ENCODE peak calls at places on chromosomes 13 and 19, in six cellular contexts. One of them, this sample, is unnamed.

GRCh38 chr19:3606690-3607289 is at the start of gene TBXA2R:
- DNase-seq in frontal cortex: peak
- DNase-seq in cardiac fibroblast: peak
- DNase-seq in activated T-helper 1 cell treated with anti-CD3 and anti-CD28 coated beads, Interleukin-2, amount 50 U/mL, for 16 hours: peak
- DNase-seq in activated CD4-positive, alpha-beta T cell treated with anti-CD3 and anti-CD28 coated beads, Interleukin-2, amount 50 U/mL, for 1 hour: peak
- DNase-seq in COLO829: peak
- DNase-seq in this sample: no peak

GRCh38 chr13:75402787-75403186 is 79.2 kb downstream of the TBC1D4 start:
- DNase-seq in cardiac fibroblast: no peak
- DNase-seq in COLO829: no peak
- DNase-seq in frontal cortex: no peak
- DNase-seq in activated T-helper 1 cell treated with anti-CD3 and anti-CD28 coated beads, Interleukin-2, amount 50 U/mL, for 16 hours: no peak
- DNase-seq in activated CD4-positive, alpha-beta T cell treated with anti-CD3 and anti-CD28 coated beads, Interleukin-2, amount 50 U/mL, for 1 hour: no peak
- DNase-seq in this sample: no peak

GRCh38 chr19:2805991-2806649 is 13.5 kb upstream of the ZNF554 start:
- DNase-seq in activated CD4-positive, alpha-beta T cell treated with anti-CD3 and anti-CD28 coated beads, Interleukin-2, amount 50 U/mL, for 1 hour: no peak
- DNase-seq in cardiac fibroblast: no peak
- DNase-seq in frontal cortex: no peak
- DNase-seq in activated T-helper 1 cell treated with anti-CD3 and anti-CD28 coated beads, Interleukin-2, amount 50 U/mL, for 16 hours: no peak
- DNase-seq in COLO829: no peak
- DNase-seq in this sample: no peak

GRCh38 chr13:80151016-80151415 is 189.9 kb downstream of the SPRY2 start:
- DNase-seq in frontal cortex: no peak
- DNase-seq in activated T-helper 1 cell treated with anti-CD3 and anti-CD28 coated beads, Interleukin-2, amount 50 U/mL, for 16 hours: no peak
- DNase-seq in cardiac fibroblast: no peak
- DNase-seq in activated CD4-positive, alpha-beta T cell treated with anti-CD3 and anti-CD28 coated beads, Interleukin-2, amount 50 U/mL, for 1 hour: no peak
- DNase-seq in COLO829: no peak
- DNase-seq in this sample: no peak

GRCh38 chr19:41427647-41428480 is 690 bp upstream of the B3GNT8 start:
- DNase-seq in cardiac fibroblast: no peak
- DNase-seq in activated T-helper 1 cell treated with anti-CD3 and anti-CD28 coated beads, Interleukin-2, amount 50 U/mL, for 16 hours: peak
- DNase-seq in frontal cortex: peak
- DNase-seq in COLO829: no peak
- DNase-seq in activated CD4-positive, alpha-beta T cell treated with anti-CD3 and anti-CD28 coated beads, Interleukin-2, amount 50 U/mL, for 1 hour: peak
- DNase-seq in this sample: no peak

GRCh38 chr19:43798546-43799409 is 3.5 kb downstream of the LYPD5 start:
- DNase-seq in COLO829: no peak
- DNase-seq in cardiac fibroblast: peak
- DNase-seq in activated T-helper 1 cell treated with anti-CD3 and anti-CD28 coated beads, Interleukin-2, amount 50 U/mL, for 16 hours: peak
- DNase-seq in activated CD4-positive, alpha-beta T cell treated with anti-CD3 and anti-CD28 coated beads, Interleukin-2, amount 50 U/mL, for 1 hour: peak
- DNase-seq in frontal cortex: peak
- DNase-seq in this sample: peak

GRCh38 chr13:78806457-78806856 is 147.5 kb upstream of the OBI1 start:
- DNase-seq in COLO829: no peak
- DNase-seq in frontal cortex: no peak
- DNase-seq in cardiac fibroblast: no peak
- DNase-seq in activated CD4-positive, alpha-beta T cell treated with anti-CD3 and anti-CD28 coated beads, Interleukin-2, amount 50 U/mL, for 1 hour: no peak
- DNase-seq in activated T-helper 1 cell treated with anti-CD3 and anti-CD28 coated beads, Interleukin-2, amount 50 U/mL, for 16 hours: no peak
- DNase-seq in this sample: no peak

GRCh38 chr19:34345934-34346333 is 19.1 kb upstream of the GPI start:
- DNase-seq in COLO829: peak
- DNase-seq in cardiac fibroblast: peak
- DNase-seq in activated T-helper 1 cell treated with anti-CD3 and anti-CD28 coated beads, Interleukin-2, amount 50 U/mL, for 16 hours: peak
- DNase-seq in frontal cortex: peak
- DNase-seq in activated CD4-positive, alpha-beta T cell treated with anti-CD3 and anti-CD28 coated beads, Interleukin-2, amount 50 U/mL, for 1 hour: peak
- DNase-seq in this sample: peak

GRCh38 chr19:58577581-58578429 is 4.7 kb upstream of the MZF1 start:
- DNase-seq in cardiac fibroblast: no peak
- DNase-seq in activated CD4-positive, alpha-beta T cell treated with anti-CD3 and anti-CD28 coated beads, Interleukin-2, amount 50 U/mL, for 1 hour: no peak
- DNase-seq in COLO829: no peak
- DNase-seq in activated T-helper 1 cell treated with anti-CD3 and anti-CD28 coated beads, Interleukin-2, amount 50 U/mL, for 16 hours: no peak
- DNase-seq in frontal cortex: no peak
- DNase-seq in this sample: no peak

GRCh38 chr19:887072-887471 is 5.9 kb downstream of the MED16 start:
- DNase-seq in activated T-helper 1 cell treated with anti-CD3 and anti-CD28 coated beads, Interleukin-2, amount 50 U/mL, for 16 hours: no peak
- DNase-seq in activated CD4-positive, alpha-beta T cell treated with anti-CD3 and anti-CD28 coated beads, Interleukin-2, amount 50 U/mL, for 1 hour: no peak
- DNase-seq in cardiac fibroblast: peak
- DNase-seq in COLO829: no peak
- DNase-seq in frontal cortex: no peak
- DNase-seq in this sample: no peak

GRCh38 chr13:43354147-43354945 is 331.0 kb downstream of the DNAJC15 start:
- DNase-seq in activated T-helper 1 cell treated with anti-CD3 and anti-CD28 coated beads, Interleukin-2, amount 50 U/mL, for 16 hours: no peak
- DNase-seq in cardiac fibroblast: no peak
- DNase-seq in frontal cortex: no peak
- DNase-seq in COLO829: no peak
- DNase-seq in activated CD4-positive, alpha-beta T cell treated with anti-CD3 and anti-CD28 coated beads, Interleukin-2, amount 50 U/mL, for 1 hour: no peak
- DNase-seq in this sample: no peak

GRCh38 chr19:7732045-7732444 is at the start of gene CLEC4G:
- DNase-seq in activated CD4-positive, alpha-beta T cell treated with anti-CD3 and anti-CD28 coated beads, Interleukin-2, amount 50 U/mL, for 1 hour: no peak
- DNase-seq in activated T-helper 1 cell treated with anti-CD3 and anti-CD28 coated beads, Interleukin-2, amount 50 U/mL, for 16 hours: no peak
- DNase-seq in frontal cortex: no peak
- DNase-seq in COLO829: no peak
- DNase-seq in cardiac fibroblast: no peak
- DNase-seq in this sample: no peak

GRCh38 chr13:112120031-112120373 is 53.1 kb downstream of the SOX1 start:
- DNase-seq in cardiac fibroblast: no peak
- DNase-seq in activated T-helper 1 cell treated with anti-CD3 and anti-CD28 coated beads, Interleukin-2, amount 50 U/mL, for 16 hours: no peak
- DNase-seq in activated CD4-positive, alpha-beta T cell treated with anti-CD3 and anti-CD28 coated beads, Interleukin-2, amount 50 U/mL, for 1 hour: no peak
- DNase-seq in COLO829: no peak
- DNase-seq in frontal cortex: no peak
- DNase-seq in this sample: no peak

GRCh38 chr13:32955881-32956594 is 60.2 kb upstream of the KL start:
- DNase-seq in frontal cortex: no peak
- DNase-seq in cardiac fibroblast: no peak
- DNase-seq in COLO829: no peak
- DNase-seq in activated T-helper 1 cell treated with anti-CD3 and anti-CD28 coated beads, Interleukin-2, amount 50 U/mL, for 16 hours: no peak
- DNase-seq in activated CD4-positive, alpha-beta T cell treated with anti-CD3 and anti-CD28 coated beads, Interleukin-2, amount 50 U/mL, for 1 hour: no peak
- DNase-seq in this sample: no peak

GRCh38 chr19:2446390-2446789 is 10.4 kb downstream of the LMNB2 start:
- DNase-seq in activated T-helper 1 cell treated with anti-CD3 and anti-CD28 coated beads, Interleukin-2, amount 50 U/mL, for 16 hours: no peak
- DNase-seq in activated CD4-positive, alpha-beta T cell treated with anti-CD3 and anti-CD28 coated beads, Interleukin-2, amount 50 U/mL, for 1 hour: no peak
- DNase-seq in COLO829: no peak
- DNase-seq in frontal cortex: no peak
- DNase-seq in cardiac fibroblast: no peak
- DNase-seq in this sample: no peak

GRCh38 chr19:49368711-49369358 is 5.2 kb downstream of the DKKL1 start:
- DNase-seq in frontal cortex: no peak
- DNase-seq in activated T-helper 1 cell treated with anti-CD3 and anti-CD28 coated beads, Interleukin-2, amount 50 U/mL, for 16 hours: no peak
- DNase-seq in activated CD4-positive, alpha-beta T cell treated with anti-CD3 and anti-CD28 coated beads, Interleukin-2, amount 50 U/mL, for 1 hour: no peak
- DNase-seq in cardiac fibroblast: no peak
- DNase-seq in COLO829: no peak
- DNase-seq in this sample: no peak

GRCh38 chr19:53432088-53432661 is 391 bp downstream of the ZNF761 start:
- DNase-seq in activated CD4-positive, alpha-beta T cell treated with anti-CD3 and anti-CD28 coated beads, Interleukin-2, amount 50 U/mL, for 1 hour: no peak
- DNase-seq in frontal cortex: peak
- DNase-seq in activated T-helper 1 cell treated with anti-CD3 and anti-CD28 coated beads, Interleukin-2, amount 50 U/mL, for 16 hours: no peak
- DNase-seq in COLO829: no peak
- DNase-seq in cardiac fibroblast: peak
- DNase-seq in this sample: no peak

GRCh38 chr19:46068345-46069258 is 27.8 kb upstream of the IGFL4 start:
- DNase-seq in activated CD4-positive, alpha-beta T cell treated with anti-CD3 and anti-CD28 coated beads, Interleukin-2, amount 50 U/mL, for 1 hour: no peak
- DNase-seq in COLO829: peak
- DNase-seq in cardiac fibroblast: peak
- DNase-seq in activated T-helper 1 cell treated with anti-CD3 and anti-CD28 coated beads, Interleukin-2, amount 50 U/mL, for 16 hours: no peak
- DNase-seq in frontal cortex: no peak
- DNase-seq in this sample: peak

GRCh38 chr13:73870970-73871935 is 263.0 kb downstream of the KLF12 start:
- DNase-seq in cardiac fibroblast: peak
- DNase-seq in activated CD4-positive, alpha-beta T cell treated with anti-CD3 and anti-CD28 coated beads, Interleukin-2, amount 50 U/mL, for 1 hour: no peak
- DNase-seq in COLO829: no peak
- DNase-seq in activated T-helper 1 cell treated with anti-CD3 and anti-CD28 coated beads, Interleukin-2, amount 50 U/mL, for 16 hours: no peak
- DNase-seq in frontal cortex: no peak
- DNase-seq in this sample: no peak

GRCh38 chr19:1081301-1082164 is 13.6 kb downstream of the POLR2E start:
- DNase-seq in activated CD4-positive, alpha-beta T cell treated with anti-CD3 and anti-CD28 coated beads, Interleukin-2, amount 50 U/mL, for 1 hour: no peak
- DNase-seq in frontal cortex: no peak
- DNase-seq in activated T-helper 1 cell treated with anti-CD3 and anti-CD28 coated beads, Interleukin-2, amount 50 U/mL, for 16 hours: no peak
- DNase-seq in cardiac fibroblast: no peak
- DNase-seq in COLO829: no peak
- DNase-seq in this sample: no peak

GRCh38 chr19:5178051-5178450 is 162.6 kb downstream of the PTPRS start:
- DNase-seq in frontal cortex: no peak
- DNase-seq in activated CD4-positive, alpha-beta T cell treated with anti-CD3 and anti-CD28 coated beads, Interleukin-2, amount 50 U/mL, for 1 hour: no peak
- DNase-seq in activated T-helper 1 cell treated with anti-CD3 and anti-CD28 coated beads, Interleukin-2, amount 50 U/mL, for 16 hours: no peak
- DNase-seq in COLO829: no peak
- DNase-seq in cardiac fibroblast: no peak
- DNase-seq in this sample: no peak

GRCh38 chr19:41564515-41565383 is 11.2 kb upstream of the CEACAM21 start:
- DNase-seq in activated CD4-positive, alpha-beta T cell treated with anti-CD3 and anti-CD28 coated beads, Interleukin-2, amount 50 U/mL, for 1 hour: no peak
- DNase-seq in cardiac fibroblast: no peak
- DNase-seq in frontal cortex: no peak
- DNase-seq in activated T-helper 1 cell treated with anti-CD3 and anti-CD28 coated beads, Interleukin-2, amount 50 U/mL, for 16 hours: no peak
- DNase-seq in COLO829: no peak
- DNase-seq in this sample: no peak

GRCh38 chr13:31538067-31539042 is 201.0 kb upstream of the RXFP2 start:
- DNase-seq in cardiac fibroblast: peak
- DNase-seq in COLO829: peak
- DNase-seq in activated CD4-positive, alpha-beta T cell treated with anti-CD3 and anti-CD28 coated beads, Interleukin-2, amount 50 U/mL, for 1 hour: no peak
- DNase-seq in frontal cortex: no peak
- DNase-seq in activated T-helper 1 cell treated with anti-CD3 and anti-CD28 coated beads, Interleukin-2, amount 50 U/mL, for 16 hours: no peak
- DNase-seq in this sample: no peak

GRCh38 chr13:90838561-90838960 is 508.9 kb upstream of the MIR17HG start:
- DNase-seq in cardiac fibroblast: no peak
- DNase-seq in activated T-helper 1 cell treated with anti-CD3 and anti-CD28 coated beads, Interleukin-2, amount 50 U/mL, for 16 hours: no peak
- DNase-seq in frontal cortex: no peak
- DNase-seq in activated CD4-positive, alpha-beta T cell treated with anti-CD3 and anti-CD28 coated beads, Interleukin-2, amount 50 U/mL, for 1 hour: no peak
- DNase-seq in COLO829: no peak
- DNase-seq in this sample: no peak

GRCh38 chr13:109274188-109274821 is 512.1 kb downstream of the IRS2 start:
- DNase-seq in activated CD4-positive, alpha-beta T cell treated with anti-CD3 and anti-CD28 coated beads, Interleukin-2, amount 50 U/mL, for 1 hour: no peak
- DNase-seq in cardiac fibroblast: peak
- DNase-seq in frontal cortex: no peak
- DNase-seq in activated T-helper 1 cell treated with anti-CD3 and anti-CD28 coated beads, Interleukin-2, amount 50 U/mL, for 16 hours: no peak
- DNase-seq in COLO829: no peak
- DNase-seq in this sample: no peak

GRCh38 chr19:42175952-42176648 is 41.4 kb downstream of the DEDD2 start:
- DNase-seq in cardiac fibroblast: peak
- DNase-seq in activated CD4-positive, alpha-beta T cell treated with anti-CD3 and anti-CD28 coated beads, Interleukin-2, amount 50 U/mL, for 1 hour: no peak
- DNase-seq in frontal cortex: no peak
- DNase-seq in COLO829: no peak
- DNase-seq in activated T-helper 1 cell treated with anti-CD3 and anti-CD28 coated beads, Interleukin-2, amount 50 U/mL, for 16 hours: no peak
- DNase-seq in this sample: no peak

GRCh38 chr19:28242317-28242927 is 970.5 kb downstream of the UQCRFS1 start:
- DNase-seq in COLO829: peak
- DNase-seq in activated CD4-positive, alpha-beta T cell treated with anti-CD3 and anti-CD28 coated beads, Interleukin-2, amount 50 U/mL, for 1 hour: no peak
- DNase-seq in activated T-helper 1 cell treated with anti-CD3 and anti-CD28 coated beads, Interleukin-2, amount 50 U/mL, for 16 hours: no peak
- DNase-seq in frontal cortex: peak
- DNase-seq in cardiac fibroblast: peak
- DNase-seq in this sample: no peak

GRCh38 chr13:113819731-113820715 is 43.9 kb downstream of the GAS6 start:
- DNase-seq in activated CD4-positive, alpha-beta T cell treated with anti-CD3 and anti-CD28 coated beads, Interleukin-2, amount 50 U/mL, for 1 hour: no peak
- DNase-seq in frontal cortex: no peak
- DNase-seq in activated T-helper 1 cell treated with anti-CD3 and anti-CD28 coated beads, Interleukin-2, amount 50 U/mL, for 16 hours: no peak
- DNase-seq in COLO829: no peak
- DNase-seq in cardiac fibroblast: no peak
- DNase-seq in this sample: no peak

GRCh38 chr13:32257649-32258048 is 57.5 kb downstream of the ZAR1L start:
- DNase-seq in COLO829: no peak
- DNase-seq in frontal cortex: no peak
- DNase-seq in activated T-helper 1 cell treated with anti-CD3 and anti-CD28 coated beads, Interleukin-2, amount 50 U/mL, for 16 hours: no peak
- DNase-seq in cardiac fibroblast: no peak
- DNase-seq in activated CD4-positive, alpha-beta T cell treated with anti-CD3 and anti-CD28 coated beads, Interleukin-2, amount 50 U/mL, for 1 hour: no peak
- DNase-seq in this sample: no peak